ENCODE peak calls at places on chromosomes 6 and 20, in nine cellular contexts. One of them, this sample, is unnamed.

GRCh38 chr6:168367285-168367720 is 47.7 kb upstream of the DACT2 start:
- DNase-seq in GM12878: no peak
- DNase-seq in transverse colon: no peak
- DNase-seq in HCT116: no peak
- DNase-seq in stomach: no peak
- DNase-seq in breast epithelium: no peak
- DNase-seq in suprapubic skin: peak; percentile 49
- DNase-seq in H1: no peak
- DNase-seq in upper lobe of left lung: peak; percentile 41
- DNase-seq in this sample: no peak

GRCh38 chr20:44309763-44310663 is 989 bp downstream of the FITM2 start:
- DNase-seq in suprapubic skin: peak; percentile 69
- DNase-seq in breast epithelium: no peak
- DNase-seq in GM12878: no peak
- DNase-seq in upper lobe of left lung: peak; percentile 46
- DNase-seq in stomach: no peak
- DNase-seq in HCT116: no peak
- DNase-seq in transverse colon: peak; percentile 60
- DNase-seq in H1: no peak
- DNase-seq in this sample: peak; percentile 23

GRCh38 chr20:54063998-54064676 is 6.3 kb downstream of the BCAS1 start:
- DNase-seq in breast epithelium: no peak
- DNase-seq in upper lobe of left lung: peak; percentile 19
- DNase-seq in HCT116: no peak
- DNase-seq in suprapubic skin: no peak
- DNase-seq in H1: no peak
- DNase-seq in transverse colon: no peak
- DNase-seq in stomach: no peak
- DNase-seq in GM12878: peak; percentile 79
- DNase-seq in this sample: no peak

GRCh38 chr20:32320305-32320704 is 37.8 kb upstream of the ASXL1 start:
- DNase-seq in stomach: no peak
- DNase-seq in H1: no peak
- DNase-seq in suprapubic skin: no peak
- DNase-seq in GM12878: no peak
- DNase-seq in transverse colon: no peak
- DNase-seq in HCT116: no peak
- DNase-seq in breast epithelium: no peak
- DNase-seq in upper lobe of left lung: no peak
- DNase-seq in this sample: no peak

GRCh38 chr20:39773380-39774000 is 811.3 kb downstream of the DHX35 start:
- DNase-seq in breast epithelium: no peak
- DNase-seq in transverse colon: no peak
- DNase-seq in HCT116: no peak
- DNase-seq in upper lobe of left lung: no peak
- DNase-seq in stomach: no peak
- DNase-seq in suprapubic skin: no peak
- DNase-seq in GM12878: no peak
- DNase-seq in H1: no peak
- DNase-seq in this sample: no peak

GRCh38 chr6:4907602-4908001 is 96.2 kb downstream of the RPP40 start:
- DNase-seq in HCT116: no peak
- DNase-seq in breast epithelium: no peak
- DNase-seq in suprapubic skin: no peak
- DNase-seq in stomach: no peak
- DNase-seq in H1: no peak
- DNase-seq in transverse colon: no peak
- DNase-seq in GM12878: no peak
- DNase-seq in upper lobe of left lung: no peak
- DNase-seq in this sample: no peak

GRCh38 chr6:118896339-118897136 is 2.6 kb downstream of the ASF1A start:
- DNase-seq in suprapubic skin: no peak
- DNase-seq in upper lobe of left lung: no peak
- DNase-seq in transverse colon: no peak
- DNase-seq in stomach: no peak
- DNase-seq in HCT116: peak; percentile 69
- DNase-seq in breast epithelium: no peak
- DNase-seq in H1: no peak
- DNase-seq in GM12878: no peak
- DNase-seq in this sample: no peak

GRCh38 chr6:157219201-157220200 is 103.8 kb downstream of the TMEM242 start:
- DNase-seq in H1: no peak
- DNase-seq in GM12878: no peak
- DNase-seq in suprapubic skin: peak; percentile 62
- DNase-seq in HCT116: no peak
- DNase-seq in stomach: no peak
- DNase-seq in breast epithelium: no peak
- DNase-seq in upper lobe of left lung: no peak
- DNase-seq in transverse colon: no peak
- DNase-seq in this sample: no peak

GRCh38 chr6:142716097-142716496 is 228.9 kb downstream of the HIVEP2 start:
- DNase-seq in breast epithelium: no peak
- DNase-seq in upper lobe of left lung: no peak
- DNase-seq in stomach: no peak
- DNase-seq in HCT116: no peak
- DNase-seq in H1: no peak
- DNase-seq in suprapubic skin: no peak
- DNase-seq in GM12878: no peak
- DNase-seq in transverse colon: no peak
- DNase-seq in this sample: no peak

GRCh38 chr20:54929191-54929590 is 453.8 kb downstream of the DOK5 start:
- DNase-seq in H1: no peak
- DNase-seq in breast epithelium: no peak
- DNase-seq in HCT116: no peak
- DNase-seq in upper lobe of left lung: no peak
- DNase-seq in stomach: no peak
- DNase-seq in GM12878: no peak
- DNase-seq in transverse colon: no peak
- DNase-seq in suprapubic skin: no peak
- DNase-seq in this sample: no peak

GRCh38 chr20:25278636-25279361 is 30.9 kb downstream of the PYGB start:
- DNase-seq in H1: peak; percentile 29
- DNase-seq in HCT116: no peak
- DNase-seq in stomach: peak; percentile 21
- DNase-seq in upper lobe of left lung: no peak
- DNase-seq in GM12878: no peak
- DNase-seq in suprapubic skin: peak; percentile 56
- DNase-seq in transverse colon: peak; percentile 6
- DNase-seq in breast epithelium: peak; percentile 16
- DNase-seq in this sample: no peak

DNA sequence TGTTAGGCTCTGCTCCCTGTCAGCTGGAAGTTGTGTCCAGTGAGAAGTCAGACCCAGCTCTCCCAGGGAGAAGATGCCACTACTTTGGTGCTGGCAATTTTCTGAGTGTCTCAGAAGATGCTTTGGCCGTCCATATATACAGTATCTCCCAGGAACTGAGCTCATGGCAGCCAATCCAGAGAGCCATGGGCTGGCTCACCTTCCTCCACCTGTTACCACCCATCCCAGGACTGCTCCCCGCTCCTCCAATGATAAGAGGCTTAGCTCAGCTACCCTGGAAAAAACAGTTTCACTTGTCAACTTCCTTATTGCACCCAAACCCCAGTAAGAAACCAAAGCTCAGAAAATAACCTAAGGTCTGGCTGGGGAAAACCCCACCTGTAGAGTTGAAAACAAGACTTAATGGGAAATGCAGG is at the start of gene BNIP5:
- DNase-seq in breast epithelium: no peak
- DNase-seq in transverse colon: peak; percentile 77
- DNase-seq in GM12878: no peak
- DNase-seq in HCT116: no peak
- DNase-seq in suprapubic skin: no peak
- DNase-seq in stomach: peak; percentile 50
- DNase-seq in H1: no peak
- DNase-seq in upper lobe of left lung: no peak
- DNase-seq in this sample: no peak
- TF ChIP-seq POLR2A in breast epithelium: no peak
- TF ChIP-seq POLR2A in transverse colon: peak; percentile 88
- TF ChIP-seq POLR2A in GM12878: no peak
- TF ChIP-seq POLR2A in HCT116: no peak
- TF ChIP-seq POLR2A in suprapubic skin: no peak
- TF ChIP-seq POLR2A in stomach: no peak
- TF ChIP-seq POLR2A in H1: no peak
- TF ChIP-seq POLR2A in upper lobe of left lung: no peak
- TF ChIP-seq POLR2A in this sample: no peak

DNA sequence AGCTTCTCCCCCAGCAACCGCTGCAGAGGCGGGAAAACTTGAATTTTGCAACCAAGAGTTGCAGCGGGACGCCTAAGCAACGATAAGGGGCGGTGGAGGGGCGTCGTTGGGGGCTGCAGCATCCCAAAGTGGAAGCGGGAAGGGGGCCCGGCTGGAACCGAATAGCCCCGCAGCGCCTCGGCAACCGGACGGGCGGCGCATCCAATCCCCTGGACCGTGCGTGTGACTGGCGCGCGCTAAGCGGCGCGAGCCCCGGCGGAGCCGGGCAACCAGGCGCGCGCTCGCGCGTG is 670 bp upstream of the PARD6B start:
- DNase-seq in GM12878: no peak
- DNase-seq in stomach: no peak
- DNase-seq in H1: no peak
- DNase-seq in transverse colon: no peak
- DNase-seq in suprapubic skin: no peak
- DNase-seq in HCT116: no peak
- DNase-seq in breast epithelium: no peak
- DNase-seq in upper lobe of left lung: no peak
- DNase-seq in this sample: no peak
- TF ChIP-seq POLR2AphosphoS5 in GM12878: no peak
- TF ChIP-seq POLR2AphosphoS5 in stomach: no peak
- TF ChIP-seq POLR2AphosphoS5 in H1: peak; percentile 11
- TF ChIP-seq POLR2AphosphoS5 in transverse colon: peak; percentile 60
- TF ChIP-seq POLR2AphosphoS5 in suprapubic skin: no peak
- TF ChIP-seq POLR2AphosphoS5 in HCT116: peak; percentile 63
- TF ChIP-seq POLR2AphosphoS5 in breast epithelium: no peak
- TF ChIP-seq POLR2AphosphoS5 in upper lobe of left lung: no peak
- TF ChIP-seq POLR2AphosphoS5 in this sample: no peak

DNA sequence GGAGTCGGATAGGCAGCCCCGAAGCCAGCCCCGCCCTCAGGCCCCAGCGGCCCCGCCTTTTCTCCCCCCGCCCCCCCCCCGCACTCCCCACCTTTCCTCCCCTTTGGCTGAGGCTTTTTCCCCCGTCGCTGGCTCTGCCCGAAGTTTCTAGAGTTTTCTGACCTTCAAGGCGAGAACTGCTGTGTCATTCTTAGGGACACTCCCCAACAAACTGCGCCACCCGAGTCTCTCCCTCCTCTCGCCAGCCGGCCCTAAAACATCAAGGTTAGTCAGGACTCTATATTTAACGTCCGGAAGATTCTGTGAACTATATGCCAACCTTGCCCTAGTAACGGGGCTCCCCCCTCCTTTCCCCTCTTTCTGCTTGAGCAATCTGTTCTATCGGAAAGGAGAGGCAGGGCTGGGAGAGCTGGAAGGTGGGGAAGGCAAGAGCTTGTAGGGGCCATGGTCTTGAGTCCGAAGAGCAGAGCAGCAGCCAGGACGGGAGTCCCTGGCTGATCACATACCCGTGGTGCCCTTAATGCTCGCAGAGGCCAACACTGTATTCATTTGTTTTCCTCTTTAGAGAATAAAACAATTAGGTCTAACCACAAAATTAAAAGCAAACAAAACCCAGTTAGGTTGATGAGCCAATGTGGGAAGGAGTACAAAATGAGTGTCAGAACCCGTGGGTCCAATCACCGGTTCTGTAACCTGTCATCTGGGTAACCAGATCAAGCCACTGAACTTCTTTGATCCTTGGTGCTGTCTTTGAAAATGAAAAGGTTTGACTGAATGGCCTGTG is 5.3 kb upstream of the HSPA1B start:
- DNase-seq in GM12878: no peak
- DNase-seq in upper lobe of left lung: no peak
- DNase-seq in breast epithelium: peak; percentile 87
- DNase-seq in suprapubic skin: peak; percentile 93
- DNase-seq in HCT116: no peak
- DNase-seq in H1: peak; percentile 74
- DNase-seq in transverse colon: peak; percentile 92
- DNase-seq in stomach: peak; percentile 88
- DNase-seq in this sample: peak; percentile 44
- TF ChIP-seq POLR2A in GM12878: peak; percentile 7
- TF ChIP-seq POLR2A in upper lobe of left lung: peak; percentile 84
- TF ChIP-seq POLR2A in breast epithelium: peak; percentile 71
- TF ChIP-seq POLR2A in suprapubic skin: no peak
- TF ChIP-seq POLR2A in HCT116: no peak
- TF ChIP-seq POLR2A in H1: no peak
- TF ChIP-seq POLR2A in transverse colon: peak; percentile 66
- TF ChIP-seq POLR2A in stomach: peak; percentile 62
- TF ChIP-seq POLR2A in this sample: no peak

GRCh38 chr20:23132930-23133559 is 46.9 kb upstream of the CD93 start:
- DNase-seq in upper lobe of left lung: no peak
- DNase-seq in GM12878: no peak
- DNase-seq in breast epithelium: no peak
- DNase-seq in suprapubic skin: peak; percentile 53
- DNase-seq in stomach: no peak
- DNase-seq in HCT116: no peak
- DNase-seq in transverse colon: no peak
- DNase-seq in H1: no peak
- DNase-seq in this sample: no peak
- TF ChIP-seq POLR2AphosphoS5 in upper lobe of left lung: peak; percentile 84
- TF ChIP-seq POLR2AphosphoS5 in GM12878: no peak
- TF ChIP-seq POLR2AphosphoS5 in breast epithelium: no peak
- TF ChIP-seq POLR2AphosphoS5 in suprapubic skin: no peak
- TF ChIP-seq POLR2AphosphoS5 in stomach: no peak
- TF ChIP-seq POLR2AphosphoS5 in HCT116: no peak
- TF ChIP-seq POLR2AphosphoS5 in transverse colon: no peak
- TF ChIP-seq POLR2AphosphoS5 in H1: no peak
- TF ChIP-seq POLR2AphosphoS5 in this sample: no peak

DNA sequence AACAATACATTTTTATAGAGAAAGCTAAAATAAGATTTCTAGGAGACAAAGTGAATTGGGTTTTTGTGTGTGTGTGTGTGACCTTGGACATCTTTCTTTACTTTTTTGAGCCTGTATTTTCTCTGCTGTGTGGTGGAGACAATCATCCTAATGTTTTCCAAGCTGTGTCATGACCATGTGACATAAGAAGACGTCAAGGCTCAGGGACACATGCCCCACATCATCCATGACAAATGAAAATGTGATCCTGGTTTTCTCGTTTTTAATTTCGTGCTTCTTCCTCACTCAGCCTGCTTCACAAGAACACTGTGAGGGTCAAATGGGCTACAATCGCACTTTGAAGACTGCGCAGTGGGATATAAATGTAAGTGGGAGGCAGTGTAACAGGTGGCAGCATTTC is 3.9 kb upstream of the BTNL2 start:
- DNase-seq in stomach: no peak
- DNase-seq in transverse colon: no peak
- DNase-seq in suprapubic skin: no peak
- DNase-seq in GM12878: no peak
- DNase-seq in HCT116: no peak
- DNase-seq in H1: no peak
- DNase-seq in upper lobe of left lung: no peak
- DNase-seq in breast epithelium: no peak
- DNase-seq in this sample: no peak
- TF ChIP-seq POLR2A in stomach: no peak
- TF ChIP-seq POLR2A in transverse colon: no peak
- TF ChIP-seq POLR2A in suprapubic skin: no peak
- TF ChIP-seq POLR2A in GM12878: no peak
- TF ChIP-seq POLR2A in HCT116: no peak
- TF ChIP-seq POLR2A in H1: no peak
- TF ChIP-seq POLR2A in upper lobe of left lung: no peak
- TF ChIP-seq POLR2A in breast epithelium: no peak
- TF ChIP-seq POLR2A in this sample: no peak